ENCODE peak calls at places on chromosomes 3 and 15, in five cellular contexts. O is astrocyte, R is mucosa of descending colon, Z is stomach, M is foreskin fibroblast. C is an unnamed sample.

GRCh38 chr3:143063018-143063417 is 56.6 kb upstream of the CHST2 start:
- DNase-seq in Z (no peak), M (peak), O (no peak), R (no peak), C (no peak)

GRCh38 chr15:50071551-50072258 is 47.3 kb downstream of the ATP8B4 start:
- DNase-seq in R (no peak), M (no peak), O (no peak), Z (no peak), C (no peak)

GRCh38 chr3:138944842-138945645 is 1.9 kb downstream of the FOXL2 start:
- DNase-seq in Z (no peak), O (no peak), M (peak), R (no peak), C (no peak)

GRCh38 chr15:94412979-94413741 is 181.8 kb downstream of the MCTP2 start:
- DNase-seq in R (no peak), O (no peak), Z (no peak), M (no peak), C (no peak)

GRCh38 chr3:40913192-40913591 is 286.1 kb upstream of the CTNNB1 start:
- DNase-seq in Z (no peak), O (no peak), M (no peak), R (no peak), C (no peak)

GRCh38 chr3:151168269-151169094 is 34.5 kb downstream of the GPR171 start:
- DNase-seq in O (peak), M (peak), Z (peak), R (peak), C (peak)

GRCh38 chr3:129034650-129035049 is 25.9 kb upstream of the GP9 start:
- DNase-seq in Z (no peak), O (no peak), M (no peak), R (no peak), C (no peak)

GRCh38 chr3:136245691-136246090 is 4.4 kb upstream of the PCCB start:
- DNase-seq in R (no peak), M (no peak), Z (no peak), O (no peak), C (no peak)

GRCh38 chr15:55743615-55743978 is 645 bp upstream of the PRTG start:
- DNase-seq in Z (no peak), R (no peak), M (no peak), O (no peak), C (no peak)

GRCh38 chr3:5126586-5126985 is 4.5 kb downstream of the ARL8B start:
- DNase-seq in Z (no peak), R (no peak), O (no peak), M (peak), C (no peak)

GRCh38 chr3:152574461-152575079 is 260.4 kb upstream of the P2RY1 start:
- DNase-seq in R (no peak), Z (no peak), O (peak), M (peak), C (no peak)

GRCh38 chr3:53846134-53846850 is at the start of the genes CHDH and IL17RB:
- DNase-seq in R (peak), M (no peak), O (no peak), Z (peak), C (peak)

GRCh38 chr3:58692484-58692883 is 25.9 kb upstream of the FAM3D start:
- DNase-seq in Z (no peak), R (no peak), O (no peak), M (no peak), C (no peak)

GRCh38 chr3:25823314-25823713 is 33.4 kb downstream of the OXSM start:
- DNase-seq in M (no peak), O (no peak), R (no peak), Z (no peak), C (no peak)

GRCh38 chr3:12363397-12364195 is 74.7 kb downstream of the PPARG start:
- DNase-seq in O (peak), R (no peak), M (no peak), Z (no peak), C (no peak)

GRCh38 chr3:107994181-107994580 is 96.7 kb downstream of the CD47 start:
- DNase-seq in R (no peak), O (no peak), Z (no peak), M (no peak), C (no peak)

GRCh38 chr3:52920872-52921271 is 23.5 kb upstream of the STIMATE start:
- DNase-seq in M (no peak), Z (no peak), R (no peak), O (no peak), C (no peak)

GRCh38 chr3:18071833-18072232 is 329.4 kb upstream of the TBC1D5 start:
- DNase-seq in O (peak), Z (no peak), M (no peak), R (no peak), C (no peak)

GRCh38 chr3:10511809-10512494 is 6.6 kb upstream of the ATP2B2 start:
- DNase-seq in O (peak), R (no peak), M (peak), Z (no peak), C (no peak)

GRCh38 chr15:101314301-101314700 is 19.3 kb upstream of the SNRPA1 start:
- DNase-seq in O (no peak), R (no peak), M (no peak), Z (no peak), C (peak)

GRCh38 chr15:60373327-60373726 is 24.5 kb downstream of the ANXA2 start:
- DNase-seq in M (no peak), O (no peak), Z (no peak), R (no peak), C (no peak)

GRCh38 chr15:94185547-94186236 is 45.7 kb upstream of the MCTP2 start:
- DNase-seq in M (no peak), R (no peak), Z (no peak), O (no peak), C (no peak)

GRCh38 chr15:78927077-78927790 is 17.6 kb downstream of the CTSH start:
- DNase-seq in M (no peak), R (no peak), O (no peak), Z (no peak), C (peak)

GRCh38 chr3:103440539-103441113 is 1005.8 kb downstream of the ZPLD1 start:
- DNase-seq in O (peak), Z (no peak), M (no peak), R (no peak), C (no peak)

GRCh38 chr3:57709559-57709958 is 16.7 kb upstream of the DENND6A start:
- DNase-seq in R (no peak), Z (peak), O (no peak), M (no peak), C (no peak)

GRCh38 chr3:14235896-14236295 is 57.3 kb downstream of the LSM3 start:
- DNase-seq in Z (no peak), R (no peak), O (no peak), M (peak), C (no peak)

GRCh38 chr15:64016257-64016656 is 30.0 kb downstream of the DAPK2 start:
- DNase-seq in Z (no peak), O (no peak), M (no peak), R (no peak), C (no peak)

GRCh38 chr15:70892002-70892911 is at the start of the genes LRRC49 and THAP10:
- DNase-seq in R (peak), Z (peak), M (peak), O (peak), C (peak)

DNA sequence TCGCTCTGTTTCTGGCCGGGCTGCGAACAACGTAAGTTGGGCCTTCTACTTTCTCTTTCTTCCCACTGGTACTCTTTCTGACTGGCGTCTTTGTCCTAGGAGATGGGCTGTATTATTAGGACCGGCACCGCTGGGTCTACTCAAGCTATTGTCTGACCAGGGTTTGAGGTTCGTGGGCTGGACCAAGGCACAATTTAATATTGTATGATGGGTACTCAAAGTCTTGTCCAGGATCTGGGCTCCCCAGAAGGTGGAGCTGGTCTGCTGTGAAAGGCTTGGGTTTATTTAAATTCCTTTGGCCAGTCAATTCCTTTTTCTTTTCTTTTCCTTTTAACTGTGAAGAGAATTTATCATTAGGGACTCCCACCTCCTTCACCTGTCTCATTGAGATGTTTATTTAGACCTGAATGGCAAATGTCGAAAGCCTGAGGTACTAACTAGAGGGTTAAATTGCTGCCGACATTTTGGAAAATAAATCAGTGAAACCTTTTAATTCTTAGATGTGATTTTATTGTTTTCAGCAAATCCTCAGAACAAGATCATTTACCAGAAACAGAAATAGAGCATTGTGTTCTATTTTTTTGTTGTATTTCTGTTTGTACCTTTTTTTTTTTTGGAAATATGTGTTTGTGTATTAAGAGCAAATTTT is 410 bp downstream of the LRRC49 start:
- DNase-seq in R (peak), O (peak), Z (no peak), M (peak), C (no peak)
- H3K4me3 ChIP-seq in R (peak), O (peak), Z (peak), M (peak), C (peak)

GRCh38 chr15:28094732-28095521 is 4.2 kb downstream of the OCA2 start:
- DNase-seq in M (no peak), R (peak), O (no peak), Z (peak), C (peak)
- H3K4me3 ChIP-seq in M (peak), R (peak), O (no peak), Z (peak), C (peak)

GRCh38 chr3:157086775-157087174 is 73.2 kb downstream of the CCNL1 start:
- DNase-seq in M (no peak), O (no peak), Z (no peak), R (no peak), C (no peak)
- H3K4me3 ChIP-seq in M (no peak), O (no peak), Z (no peak), R (no peak), C (no peak)

GRCh38 chr3:177547953-177548352 is 350.7 kb upstream of the TBL1XR1 start:
- DNase-seq in O (no peak), R (no peak), Z (no peak), M (no peak), C (no peak)
- H3K4me3 ChIP-seq in O (no peak), R (no peak), Z (no peak), M (no peak), C (no peak)

GRCh38 chr15:85688703-85689102 is 106.0 kb downstream of the KLHL25 start:
- DNase-seq in M (no peak), R (no peak), O (no peak), Z (no peak), C (no peak)

GRCh38 chr15:85687329-85687728 is 107.4 kb downstream of the KLHL25 start:
- DNase-seq in O (no peak), R (no peak), M (no peak), Z (no peak), C (no peak)

GRCh38 chr15:85690546-85691226 is 104.0 kb downstream of the KLHL25 start:
- DNase-seq in O (no peak), Z (no peak), R (no peak), M (no peak), C (no peak)

GRCh38 chr15:85691350-85692240 is 103.1 kb downstream of the KLHL25 start:
- DNase-seq in R (no peak), O (no peak), M (no peak), Z (peak), C (no peak)

DNA sequence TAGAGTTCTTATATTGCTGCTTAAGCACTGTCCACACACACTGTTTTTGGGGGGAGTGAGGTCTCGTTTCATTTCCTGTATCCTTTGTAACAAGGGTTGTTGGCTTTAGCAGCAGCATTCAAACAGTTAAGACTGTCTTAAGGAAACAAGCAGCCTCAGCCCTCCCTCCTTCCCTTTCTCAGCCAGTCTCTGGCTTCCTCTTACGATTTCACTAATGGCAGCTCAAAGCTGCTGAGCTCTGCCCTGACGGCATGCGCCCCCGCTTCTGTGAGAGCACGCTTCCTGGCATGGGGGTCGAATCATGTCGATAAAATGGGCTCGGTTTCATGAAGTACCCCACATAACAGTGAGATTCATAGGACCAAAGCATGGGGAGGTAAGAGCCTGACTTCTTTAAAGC is 105.0 kb downstream of the KLHL25 start:
- DNase-seq in Z (peak), M (peak), O (peak), R (peak), C (no peak)
- H3K4me3 ChIP-seq in Z (peak), M (peak), O (peak), R (no peak), C (peak)

DNA sequence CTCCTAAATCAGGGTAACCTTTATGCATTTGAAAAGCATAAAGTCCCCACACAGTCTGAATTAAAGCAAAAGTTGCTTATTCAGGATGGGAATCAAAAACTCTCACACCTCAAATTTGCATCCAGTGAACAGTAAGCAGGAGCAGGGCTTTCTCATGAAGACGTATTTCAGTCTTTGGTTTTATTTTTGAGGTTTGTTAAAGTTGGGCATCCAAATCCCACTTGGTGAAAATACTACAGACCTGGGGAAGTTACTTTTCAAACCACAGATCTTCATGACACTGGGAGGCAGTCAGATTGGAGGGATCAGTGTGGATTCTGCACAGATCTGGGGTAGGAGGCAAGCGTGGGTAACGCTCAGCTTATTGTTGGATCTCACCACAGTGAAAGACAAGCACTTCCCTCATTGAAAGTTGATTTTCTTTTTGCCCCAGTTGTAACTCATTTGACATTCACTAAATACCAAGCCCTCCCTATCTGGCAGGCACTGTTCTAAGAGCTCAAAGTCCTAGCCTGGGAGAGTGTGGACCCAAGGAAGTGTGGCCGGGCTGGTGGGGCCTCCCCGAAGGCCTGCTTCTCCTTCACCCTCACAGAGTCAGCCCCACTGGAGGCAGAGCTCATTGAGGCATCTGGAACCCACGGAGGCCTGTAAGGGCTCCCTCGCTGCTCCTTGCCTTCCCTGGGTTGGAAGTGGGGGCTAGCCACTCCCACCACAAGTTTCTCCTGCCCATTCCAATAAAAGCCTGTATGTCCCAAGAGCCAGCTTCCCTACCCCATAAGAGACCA is 783 bp upstream of the ISG20 start:
- DNase-seq in Z (no peak), M (no peak), O (no peak), R (no peak), C (no peak)
- H3K4me3 ChIP-seq in Z (peak), M (peak), O (peak), R (no peak), C (peak)

DNA sequence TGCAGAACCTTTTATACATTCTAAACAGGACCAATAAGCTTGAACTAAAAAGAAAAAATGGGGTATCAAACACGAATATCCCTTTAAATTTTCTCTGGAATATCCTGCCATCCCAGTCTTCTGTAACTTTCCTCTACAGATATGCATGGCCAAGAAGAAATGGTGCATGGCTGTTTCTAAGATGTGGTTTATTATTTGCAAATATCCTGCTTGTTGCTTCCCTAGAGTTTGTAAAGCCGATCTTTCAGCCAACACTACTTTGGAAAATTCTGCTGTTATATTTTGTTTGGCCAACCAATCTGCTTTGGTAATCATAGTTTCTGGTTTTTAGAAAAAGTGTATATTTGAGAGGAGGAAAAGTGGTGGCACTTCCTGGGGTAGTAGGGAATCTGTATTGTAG is 13.9 kb downstream of the PHLDB2 start:
- DNase-seq in R (no peak), Z (no peak), M (no peak), O (no peak), C (no peak)
- H3K4me3 ChIP-seq in R (no peak), Z (no peak), M (no peak), O (no peak), C (no peak)